ENCODE peak calls at places on chromosomes 5 and 9, in ten cellular contexts. T, Q, A, F, G, Y, N, L, O and U are unnamed samples.

GRCh38 chr5:79318935-79319614 is 83.1 kb downstream of the JMY start:
- DNase-seq in Y (no peak), T (no peak), N (no peak), Q (no peak), A (no peak), O (no peak), G (no peak), F (no peak), L (peak; percentile 75), U (no peak)

GRCh38 chr5:5374034-5374715 is 48.3 kb upstream of the ICE1 start:
- DNase-seq in O (no peak), Q (no peak), N (no peak), L (no peak), F (no peak), Y (no peak), A (peak; percentile 26), T (no peak), G (no peak), U (no peak)

GRCh38 chr5:120706877-120707276 is 242.8 kb downstream of the PRR16 start:
- DNase-seq in F (no peak), Q (no peak), T (no peak), N (no peak), A (no peak), O (no peak), G (no peak), L (no peak), Y (no peak), U (no peak)

GRCh38 chr5:78419396-78419795 is 59.0 kb downstream of the SCAMP1 start:
- DNase-seq in Y (no peak), O (no peak), G (no peak), N (no peak), L (no peak), Q (no peak), T (no peak), A (no peak), F (no peak), U (no peak)

GRCh38 chr9:129500863-129501770 is 119.8 kb downstream of the C9orf50 start:
- DNase-seq in F (no peak), N (no peak), Y (no peak), T (no peak), O (no peak), G (no peak), Q (no peak), A (no peak), L (no peak), U (no peak)

GRCh38 chr9:107422189-107422802 is 67.3 kb downstream of the KLF4 start:
- DNase-seq in T (peak; percentile 81), Q (peak; percentile 32), A (peak; percentile 79), L (peak; percentile 81), G (peak; percentile 5), N (peak; percentile 18), Y (no peak), F (peak; percentile 2), O (no peak), U (no peak)

GRCh38 chr5:129746884-129747283 is 1.0 kb upstream of the MINAR2 start:
- DNase-seq in Q (no peak), Y (no peak), O (no peak), G (no peak), N (no peak), T (no peak), L (no peak), F (no peak), A (no peak), U (no peak)

GRCh38 chr5:17910318-17910717 is 276.1 kb downstream of the TAF11L14 start:
- DNase-seq in Q (no peak), Y (no peak), O (no peak), L (no peak), F (no peak), N (no peak), T (no peak), A (no peak), G (no peak), U (no peak)

GRCh38 chr5:6158974-6159863 is 219.1 kb downstream of the MED10 start:
- DNase-seq in N (no peak), T (no peak), Q (no peak), A (no peak), Y (no peak), F (no peak), O (no peak), G (no peak), L (peak; percentile 57), U (no peak)

GRCh38 chr9:92650296-92650695 is 19.6 kb downstream of the IPPK start:
- DNase-seq in Q (no peak), G (no peak), Y (no peak), T (no peak), L (no peak), F (no peak), O (no peak), N (no peak), A (no peak), U (no peak)

GRCh38 chr5:62720036-62720441 is 141.4 kb downstream of the LRRC70 start:
- DNase-seq in G (no peak), Q (no peak), T (peak; percentile 77), A (no peak), O (no peak), N (no peak), L (peak; percentile 13), Y (no peak), F (no peak), U (peak; percentile 23)

GRCh38 chr5:123220616-123221146 is 131.6 kb downstream of the PRDM6 start:
- DNase-seq in T (no peak), F (no peak), G (no peak), A (no peak), Y (no peak), N (no peak), L (no peak), O (no peak), Q (no peak), U (no peak)

GRCh38 chr9:84301851-84302250 is 38.7 kb downstream of the SLC28A3 start:
- DNase-seq in A (no peak), N (no peak), F (no peak), T (no peak), Y (no peak), Q (no peak), G (no peak), L (peak; percentile 69), O (no peak), U (no peak)

GRCh38 chr5:132251220-132251725 is 6.2 kb upstream of the PDLIM4 start:
- DNase-seq in L (no peak), Y (no peak), T (no peak), Q (no peak), O (no peak), F (no peak), N (no peak), A (no peak), G (no peak), U (no peak)

GRCh38 chr9:5553211-5553610 is 42.9 kb downstream of the PDCD1LG2 start:
- DNase-seq in F (no peak), G (no peak), O (no peak), T (no peak), A (no peak), N (no peak), Q (no peak), Y (no peak), L (peak; percentile 83), U (no peak)

GRCh38 chr5:2168601-2169416 is 286.1 kb upstream of the IRX4 start:
- DNase-seq in A (peak; percentile 13), L (no peak), Y (no peak), T (no peak), Q (no peak), O (no peak), F (no peak), G (no peak), N (no peak), U (no peak)

GRCh38 chr9:113164536-113165300 is 13.9 kb downstream of the SLC31A2 start:
- DNase-seq in N (peak; percentile 43), G (no peak), F (no peak), T (no peak), Q (no peak), O (no peak), A (peak; percentile 58), Y (no peak), L (peak; percentile 68), U (no peak)

GRCh38 chr5:116573279-116573616 is 1.4 kb downstream of the SEMA6A start:
- DNase-seq in T (peak; percentile 14), G (no peak), Y (no peak), F (no peak), Q (no peak), N (no peak), A (peak; percentile 37), O (no peak), L (peak; percentile 10), U (no peak)

GRCh38 chr5:154740483-154740882 is 14.7 kb upstream of the LARP1 start:
- DNase-seq in N (no peak), O (no peak), G (no peak), Q (no peak), A (peak; percentile 68), F (no peak), T (no peak), Y (no peak), L (peak; percentile 90), U (no peak)

GRCh38 chr9:111952559-111952958 is 55.9 kb downstream of the UGCG start:
- DNase-seq in N (no peak), O (no peak), L (peak; percentile 79), A (no peak), Y (no peak), Q (no peak), G (no peak), F (no peak), T (no peak), U (no peak)

GRCh38 chr9:114291064-114291474 is 31.8 kb upstream of the ORM1 start:
- DNase-seq in Y (peak; percentile 52), A (peak; percentile 66), L (peak; percentile 75), O (peak; percentile 53), N (peak; percentile 66), Q (peak; percentile 90), T (peak; percentile 82), G (peak; percentile 65), F (peak; percentile 57), U (peak; percentile 0)

GRCh38 chr9:92634712-92635605 is 35.0 kb downstream of the IPPK start:
- DNase-seq in Q (peak; percentile 77), T (peak; percentile 91), F (peak; percentile 38), O (peak; percentile 28), A (peak; percentile 78), L (peak; percentile 84), N (peak; percentile 81), Y (peak; percentile 20), G (peak; percentile 57), U (no peak)

GRCh38 chr9:116058421-116058820 is 95.2 kb upstream of the PAPPA start:
- DNase-seq in L (peak; percentile 52), G (no peak), Y (no peak), N (no peak), F (no peak), T (no peak), Q (no peak), O (no peak), A (no peak), U (no peak)

GRCh38 chr5:16819522-16820167 is 116.4 kb downstream of the MYO10 start:
- DNase-seq in Y (no peak), O (no peak), F (no peak), L (peak; percentile 54), Q (no peak), A (no peak), N (no peak), G (no peak), T (no peak), U (no peak)

GRCh38 chr9:136002215-136002614 is 41.0 kb upstream of the UBAC1 start:
- DNase-seq in N (no peak), Y (no peak), O (no peak), L (no peak), G (no peak), F (no peak), A (no peak), T (no peak), Q (no peak), U (no peak)

GRCh38 chr9:27377811-27378345 is 80.9 kb upstream of the EQTN start:
- DNase-seq in G (no peak), A (no peak), O (no peak), Y (no peak), F (no peak), T (no peak), L (no peak), N (no peak), Q (no peak), U (no peak)

GRCh38 chr5:81749562-81750307 is 1.2 kb downstream of the SSBP2 start:
- DNase-seq in N (peak; percentile 13), Q (no peak), L (no peak), G (peak; percentile 52), F (peak; percentile 37), O (no peak), A (peak; percentile 46), Y (peak; percentile 32), T (peak; percentile 51), U (peak; percentile 50)

GRCh38 chr5:74296685-74297084 is 343.8 kb downstream of the ENC1 start:
- DNase-seq in G (no peak), F (no peak), N (no peak), O (no peak), L (peak; percentile 56), T (no peak), Y (no peak), Q (no peak), A (peak; percentile 43), U (no peak)